ENCODE peak calls at places on chromosomes 7 and 10, in eight cellular contexts. One of them, this sample, is unnamed.
A peak's percentile ranks its signal among the peaks of the same experiment; 100 is the strongest.

GRCh38 chr10:44180321-44181154 is 204.4 kb downstream of the CXCL12 start:
- DNase-seq in mammary epithelial cell: peak; percentile 17
- DNase-seq in tibial artery: peak; percentile 58
- DNase-seq in lung: no peak
- DNase-seq in pancreas: no peak
- DNase-seq in prostate gland: no peak
- DNase-seq in A673: peak; percentile 29
- DNase-seq in RWPE2: no peak
- DNase-seq in this sample: no peak

GRCh38 chr10:100882681-100883321 is 30.0 kb upstream of the SLF2 start:
- DNase-seq in mammary epithelial cell: no peak
- DNase-seq in tibial artery: no peak
- DNase-seq in lung: no peak
- DNase-seq in pancreas: no peak
- DNase-seq in prostate gland: no peak
- DNase-seq in A673: peak; percentile 40
- DNase-seq in RWPE2: no peak
- DNase-seq in this sample: no peak

GRCh38 chr7:73717991-73718405 is 1.5 kb downstream of the STX1A start:
- DNase-seq in mammary epithelial cell: peak; percentile 94
- DNase-seq in tibial artery: no peak
- DNase-seq in lung: no peak
- DNase-seq in pancreas: no peak
- DNase-seq in prostate gland: no peak
- DNase-seq in A673: peak; percentile 83
- DNase-seq in RWPE2: no peak
- DNase-seq in this sample: peak; percentile 77

GRCh38 chr7:67786021-67786420 is 789.4 kb downstream of the TYW1 start:
- DNase-seq in mammary epithelial cell: no peak
- DNase-seq in tibial artery: no peak
- DNase-seq in lung: no peak
- DNase-seq in pancreas: no peak
- DNase-seq in prostate gland: no peak
- DNase-seq in A673: no peak
- DNase-seq in RWPE2: no peak
- DNase-seq in this sample: no peak

GRCh38 chr7:133571066-133571465 is 318.2 kb downstream of the EXOC4 start:
- DNase-seq in mammary epithelial cell: no peak
- DNase-seq in tibial artery: no peak
- DNase-seq in lung: no peak
- DNase-seq in pancreas: no peak
- DNase-seq in prostate gland: no peak
- DNase-seq in A673: no peak
- DNase-seq in RWPE2: no peak
- DNase-seq in this sample: no peak

GRCh38 chr10:119670717-119671116 is 19.5 kb downstream of the BAG3 start:
- DNase-seq in mammary epithelial cell: peak; percentile 80
- DNase-seq in tibial artery: no peak
- DNase-seq in lung: no peak
- DNase-seq in pancreas: no peak
- DNase-seq in prostate gland: no peak
- DNase-seq in A673: no peak
- DNase-seq in RWPE2: no peak
- DNase-seq in this sample: no peak

GRCh38 chr10:105700327-105700726 is 1059.2 kb downstream of the SORCS3 start:
- DNase-seq in mammary epithelial cell: no peak
- DNase-seq in tibial artery: no peak
- DNase-seq in lung: no peak
- DNase-seq in pancreas: no peak
- DNase-seq in prostate gland: no peak
- DNase-seq in A673: no peak
- DNase-seq in RWPE2: no peak
- DNase-seq in this sample: no peak

GRCh38 chr7:26284995-26285632 is 6.5 kb upstream of the SNX10 start:
- DNase-seq in mammary epithelial cell: peak; percentile 47
- DNase-seq in tibial artery: no peak
- DNase-seq in lung: no peak
- DNase-seq in pancreas: no peak
- DNase-seq in prostate gland: no peak
- DNase-seq in A673: peak; percentile 62
- DNase-seq in RWPE2: no peak
- DNase-seq in this sample: no peak

GRCh38 chr7:38428040-38428439 is 154.6 kb upstream of the TARP start:
- DNase-seq in mammary epithelial cell: no peak
- DNase-seq in tibial artery: no peak
- DNase-seq in lung: no peak
- DNase-seq in pancreas: no peak
- DNase-seq in prostate gland: no peak
- DNase-seq in A673: no peak
- DNase-seq in RWPE2: no peak
- DNase-seq in this sample: no peak

GRCh38 chr10:97321807-97322195 is 2.7 kb downstream of the FRAT1 start:
- DNase-seq in mammary epithelial cell: no peak
- DNase-seq in tibial artery: no peak
- DNase-seq in lung: no peak
- DNase-seq in pancreas: no peak
- DNase-seq in prostate gland: no peak
- DNase-seq in A673: no peak
- DNase-seq in RWPE2: no peak
- DNase-seq in this sample: no peak

GRCh38 chr10:59537451-59537850 is 172.2 kb downstream of the SLC16A9 start:
- DNase-seq in mammary epithelial cell: no peak
- DNase-seq in tibial artery: no peak
- DNase-seq in lung: no peak
- DNase-seq in pancreas: no peak
- DNase-seq in prostate gland: no peak
- DNase-seq in A673: no peak
- DNase-seq in RWPE2: no peak
- DNase-seq in this sample: no peak

GRCh38 chr10:16891375-16892313 is 74.4 kb upstream of the RSU1 start:
- DNase-seq in mammary epithelial cell: peak; percentile 95
- DNase-seq in tibial artery: peak; percentile 68
- DNase-seq in lung: peak; percentile 40
- DNase-seq in pancreas: peak; percentile 31
- DNase-seq in prostate gland: no peak
- DNase-seq in A673: peak; percentile 77
- DNase-seq in RWPE2: no peak
- DNase-seq in this sample: peak; percentile 17

GRCh38 chr7:79988642-79989041 is 146.0 kb upstream of the GNAI1 start:
- DNase-seq in mammary epithelial cell: peak; percentile 50
- DNase-seq in tibial artery: no peak
- DNase-seq in lung: no peak
- DNase-seq in pancreas: no peak
- DNase-seq in prostate gland: no peak
- DNase-seq in A673: no peak
- DNase-seq in RWPE2: no peak
- DNase-seq in this sample: no peak

GRCh38 chr10:88841316-88842111 is 10.1 kb downstream of the ANKRD22 start:
- DNase-seq in mammary epithelial cell: no peak
- DNase-seq in tibial artery: no peak
- DNase-seq in lung: no peak
- DNase-seq in pancreas: no peak
- DNase-seq in prostate gland: no peak
- DNase-seq in A673: no peak
- DNase-seq in RWPE2: no peak
- DNase-seq in this sample: no peak

GRCh38 chr7:7157887-7158271 is 24.5 kb upstream of the C1GALT1 start:
- DNase-seq in mammary epithelial cell: peak; percentile 59
- DNase-seq in tibial artery: no peak
- DNase-seq in lung: no peak
- DNase-seq in pancreas: no peak
- DNase-seq in prostate gland: no peak
- DNase-seq in A673: no peak
- DNase-seq in RWPE2: no peak
- DNase-seq in this sample: no peak

GRCh38 chr10:62467509-62467908 is 93.3 kb downstream of the ZNF365 start:
- DNase-seq in mammary epithelial cell: peak; percentile 37
- DNase-seq in tibial artery: no peak
- DNase-seq in lung: no peak
- DNase-seq in pancreas: no peak
- DNase-seq in prostate gland: no peak
- DNase-seq in A673: no peak
- DNase-seq in RWPE2: no peak
- DNase-seq in this sample: no peak

GRCh38 chr10:35516102-35516670 is 89.0 kb upstream of the GJD4 start:
- DNase-seq in mammary epithelial cell: no peak
- DNase-seq in tibial artery: no peak
- DNase-seq in lung: no peak
- DNase-seq in pancreas: no peak
- DNase-seq in prostate gland: no peak
- DNase-seq in A673: no peak
- DNase-seq in RWPE2: no peak
- DNase-seq in this sample: no peak

GRCh38 chr10:48470115-48470892 is 134.6 kb downstream of the ARHGAP22 start:
- DNase-seq in mammary epithelial cell: no peak
- DNase-seq in tibial artery: no peak
- DNase-seq in lung: no peak
- DNase-seq in pancreas: peak; percentile 4
- DNase-seq in prostate gland: no peak
- DNase-seq in A673: peak; percentile 39
- DNase-seq in RWPE2: no peak
- DNase-seq in this sample: no peak

GRCh38 chr10:29257784-29258135 is 31.1 kb upstream of the LYZL1 start:
- DNase-seq in mammary epithelial cell: no peak
- DNase-seq in tibial artery: no peak
- DNase-seq in lung: no peak
- DNase-seq in pancreas: no peak
- DNase-seq in prostate gland: no peak
- DNase-seq in A673: no peak
- DNase-seq in RWPE2: no peak
- DNase-seq in this sample: no peak

GRCh38 chr10:71881956-71882355 is 30.9 kb upstream of the PSAP start:
- DNase-seq in mammary epithelial cell: no peak
- DNase-seq in tibial artery: no peak
- DNase-seq in lung: no peak
- DNase-seq in pancreas: no peak
- DNase-seq in prostate gland: no peak
- DNase-seq in A673: no peak
- DNase-seq in RWPE2: no peak
- DNase-seq in this sample: no peak

DNA sequence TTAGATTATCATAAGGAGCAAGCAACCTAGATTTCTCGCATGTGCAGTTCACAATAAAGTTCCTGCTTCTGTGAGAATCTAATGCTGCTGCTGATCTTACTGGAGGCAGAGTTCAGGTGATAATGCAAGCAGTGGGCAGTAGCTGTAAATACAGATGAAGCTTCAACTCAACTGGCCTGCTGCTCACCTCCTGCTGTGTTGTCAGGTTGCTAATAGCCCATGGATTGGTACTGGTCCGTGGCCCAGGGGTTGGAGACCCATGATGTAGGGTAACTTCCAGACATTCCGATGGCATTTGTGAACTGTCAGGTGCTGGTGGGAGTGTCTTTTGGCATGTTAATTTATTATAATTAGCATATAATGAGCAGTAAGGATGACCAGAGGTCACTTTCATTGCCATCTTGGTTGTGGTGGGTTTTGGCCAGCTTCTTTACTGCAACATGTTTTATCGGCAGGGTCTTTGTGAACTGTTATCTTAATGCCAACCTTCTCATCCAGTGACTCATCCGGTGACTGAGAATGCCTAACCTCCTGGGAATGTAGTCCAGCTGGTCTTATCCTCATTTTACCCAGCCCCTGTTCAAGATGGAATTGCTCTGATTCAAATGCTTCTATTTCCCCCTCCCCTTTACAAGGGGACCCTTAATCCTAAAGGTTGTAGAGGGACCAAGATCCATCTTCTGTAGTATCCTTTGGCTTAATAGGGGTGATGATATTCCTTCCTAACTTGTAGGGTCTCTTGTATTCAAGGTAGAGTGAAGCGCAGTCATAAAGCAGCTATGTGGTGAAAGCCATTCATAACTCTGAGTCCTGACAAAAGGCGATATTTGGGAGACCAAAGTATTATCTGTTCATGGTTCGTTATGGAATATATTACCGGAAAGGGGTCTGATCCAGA is 165.8 kb downstream of the CCSER2 start:
- DNase-seq in mammary epithelial cell: peak; percentile 75
- DNase-seq in tibial artery: no peak
- DNase-seq in lung: no peak
- DNase-seq in pancreas: no peak
- DNase-seq in prostate gland: no peak
- DNase-seq in A673: peak; percentile 21
- DNase-seq in RWPE2: no peak
- DNase-seq in this sample: no peak
- H3K27ac ChIP-seq in mammary epithelial cell: peak overlapping the region; percentile 50
- H3K27ac ChIP-seq in tibial artery: no peak overlapping the region
- H3K27ac ChIP-seq in lung: no peak overlapping the region
- H3K27ac ChIP-seq in pancreas: no peak overlapping the region
- H3K27ac ChIP-seq in prostate gland: no peak overlapping the region
- H3K27ac ChIP-seq in A673: no peak overlapping the region
- H3K27ac ChIP-seq in RWPE2: peak overlapping the region; percentile 80
- H3K27ac ChIP-seq in this sample: no peak overlapping the region

GRCh38 chr7:1232103-1232466 is 587 bp upstream of the UNCX start:
- DNase-seq in mammary epithelial cell: no peak
- DNase-seq in tibial artery: no peak
- DNase-seq in lung: no peak
- DNase-seq in pancreas: no peak
- DNase-seq in prostate gland: no peak
- DNase-seq in A673: peak; percentile 64
- DNase-seq in RWPE2: no peak
- DNase-seq in this sample: no peak
- H3K27me3 ChIP-seq in mammary epithelial cell: peaks cover 84% of the 10 kb centered on the region
- H3K27me3 ChIP-seq in tibial artery: peaks cover 97% of the 10 kb centered on the region
- H3K27me3 ChIP-seq in lung: peaks cover 44% of the 10 kb centered on the region
- H3K27me3 ChIP-seq in pancreas: peaks cover 4% of the 10 kb centered on the region
- H3K27me3 ChIP-seq in prostate gland: peaks cover 78% of the 10 kb centered on the region
- H3K27me3 ChIP-seq in A673: peaks cover 36% of the 10 kb centered on the region
- H3K27me3 ChIP-seq in RWPE2: peaks cover 76% of the 10 kb centered on the region
- H3K27me3 ChIP-seq in this sample: peaks cover 73% of the 10 kb centered on the region

DNA sequence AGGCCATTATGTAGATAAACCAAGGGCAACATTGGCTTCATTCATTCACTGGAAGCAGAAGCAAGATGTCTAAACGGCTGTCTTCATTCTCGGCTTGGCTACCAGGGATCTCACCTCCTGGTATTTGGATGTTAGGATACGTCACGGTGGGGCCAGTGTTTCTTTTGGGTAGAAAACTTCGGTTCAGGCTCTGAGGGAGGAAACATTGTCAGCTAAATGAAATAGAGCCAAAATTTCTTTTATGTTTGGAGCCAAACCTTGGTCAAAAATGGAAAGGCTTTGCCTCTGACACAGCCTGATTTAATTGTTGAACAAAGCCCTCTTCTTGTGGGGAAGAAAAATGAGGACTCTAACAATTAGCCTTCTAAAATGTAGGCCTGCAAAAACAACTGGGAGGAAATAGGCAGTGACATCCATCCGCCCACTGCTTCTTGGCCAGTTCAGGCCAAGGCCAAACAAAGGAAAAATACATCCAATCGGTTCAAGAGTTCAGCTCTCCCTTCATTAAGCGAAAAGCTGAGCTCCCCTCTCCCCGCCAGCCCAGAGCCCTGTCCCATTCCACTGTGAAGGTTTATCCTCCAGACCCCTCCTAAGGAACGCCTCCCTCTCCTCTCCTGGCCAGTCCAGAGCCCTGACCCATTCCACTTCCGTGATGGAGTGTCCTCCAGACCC is 44.4 kb downstream of the PFKFB3 start:
- DNase-seq in mammary epithelial cell: no peak
- DNase-seq in tibial artery: no peak
- DNase-seq in lung: no peak
- DNase-seq in pancreas: no peak
- DNase-seq in prostate gland: no peak
- DNase-seq in A673: no peak
- DNase-seq in RWPE2: no peak
- DNase-seq in this sample: no peak
- H3K27ac ChIP-seq in mammary epithelial cell: no peak overlapping the region
- H3K27ac ChIP-seq in tibial artery: peak overlapping the region; percentile 1
- H3K27ac ChIP-seq in lung: no peak overlapping the region
- H3K27ac ChIP-seq in pancreas: no peak overlapping the region
- H3K27ac ChIP-seq in prostate gland: no peak overlapping the region
- H3K27ac ChIP-seq in A673: no peak overlapping the region
- H3K27ac ChIP-seq in RWPE2: no peak overlapping the region
- H3K27ac ChIP-seq in this sample: no peak overlapping the region

GRCh38 chr7:128365432-128365831 is 3.9 kb upstream of the PRRT4 start:
- DNase-seq in mammary epithelial cell: no peak
- DNase-seq in tibial artery: no peak
- DNase-seq in lung: no peak
- DNase-seq in pancreas: no peak
- DNase-seq in prostate gland: no peak
- DNase-seq in A673: peak; percentile 81
- DNase-seq in RWPE2: no peak
- DNase-seq in this sample: no peak
- H3K27me3 ChIP-seq in mammary epithelial cell: no peaks in the 10 kb centered on the region
- H3K27me3 ChIP-seq in tibial artery: peaks cover 55% of the 10 kb centered on the region
- H3K27me3 ChIP-seq in lung: no peaks in the 10 kb centered on the region
- H3K27me3 ChIP-seq in pancreas: no peaks in the 10 kb centered on the region
- H3K27me3 ChIP-seq in prostate gland: peaks cover 3% of the 10 kb centered on the region
- H3K27me3 ChIP-seq in A673: no peaks in the 10 kb centered on the region
- H3K27me3 ChIP-seq in RWPE2: peaks cover 11% of the 10 kb centered on the region
- H3K27me3 ChIP-seq in this sample: no peaks in the 10 kb centered on the region

This sample was measured in effector memory CD4-positive, alpha-beta T cell.